ENCODE peak calls at places on chromosome 12, in four cellular contexts. One of them, this sample, is unnamed.

GRCh38 chr12:70043490-70044138 is 199.6 kb upstream of the CNOT2 start:
- DNase-seq in WTC11: no peak
- DNase-seq in K562: no peak
- DNase-seq in HepG2: no peak
- DNase-seq in this sample: no peak

GRCh38 chr12:115871714-115872113 is 405.8 kb downstream of the MED13L start:
- DNase-seq in HepG2: peak; percentile 45
- DNase-seq in WTC11: peak; percentile 33
- DNase-seq in K562: peak; percentile 33
- DNase-seq in this sample: peak; percentile 67

GRCh38 chr12:43863770-43864366 is 28.0 kb downstream of the TMEM117 start:
- DNase-seq in HepG2: no peak
- DNase-seq in WTC11: no peak
- DNase-seq in K562: no peak
- DNase-seq in this sample: no peak

GRCh38 chr12:66092559-66093269 is 37.8 kb downstream of the LLPH start:
- DNase-seq in K562: no peak
- DNase-seq in WTC11: no peak
- DNase-seq in HepG2: no peak
- DNase-seq in this sample: peak; percentile 59

GRCh38 chr12:52581481-52581880 is 7.8 kb upstream of the KRT74 start:
- DNase-seq in HepG2: no peak
- DNase-seq in K562: no peak
- DNase-seq in WTC11: no peak
- DNase-seq in this sample: no peak

GRCh38 chr12:98955284-98955683 is 310.2 kb downstream of the APAF1 start:
- DNase-seq in HepG2: peak; percentile 21
- DNase-seq in WTC11: peak; percentile 36
- DNase-seq in K562: peak; percentile 38
- DNase-seq in this sample: peak; percentile 42

GRCh38 chr12:65319680-65320193 is 41.3 kb downstream of the MSRB3 start:
- DNase-seq in K562: no peak
- DNase-seq in WTC11: no peak
- DNase-seq in HepG2: peak; percentile 11
- DNase-seq in this sample: no peak

GRCh38 chr12:47216150-47216677 is 136.5 kb upstream of the AMIGO2 start:
- DNase-seq in K562: peak; percentile 53
- DNase-seq in WTC11: no peak
- DNase-seq in HepG2: no peak
- DNase-seq in this sample: no peak

GRCh38 chr12:68200854-68201253 is 24.8 kb downstream of the IL26 start:
- DNase-seq in K562: no peak
- DNase-seq in HepG2: no peak
- DNase-seq in WTC11: no peak
- DNase-seq in this sample: no peak

GRCh38 chr12:77947326-77947725 is 116.6 kb downstream of the NAV3 start:
- DNase-seq in HepG2: no peak
- DNase-seq in WTC11: no peak
- DNase-seq in K562: no peak
- DNase-seq in this sample: no peak

GRCh38 chr12:104864668-104865067 is 93.4 kb downstream of the SLC41A2 start:
- DNase-seq in WTC11: no peak
- DNase-seq in HepG2: no peak
- DNase-seq in K562: no peak
- DNase-seq in this sample: no peak

GRCh38 chr12:12803186-12803585 is 10.0 kb upstream of the DDX47 start:
- DNase-seq in K562: peak; percentile 75
- DNase-seq in WTC11: no peak
- DNase-seq in HepG2: peak; percentile 62
- DNase-seq in this sample: peak; percentile 41

GRCh38 chr12:90301734-90302133 is 593.1 kb upstream of the ATP2B1 start:
- DNase-seq in HepG2: no peak
- DNase-seq in K562: no peak
- DNase-seq in WTC11: no peak
- DNase-seq in this sample: no peak

DNA sequence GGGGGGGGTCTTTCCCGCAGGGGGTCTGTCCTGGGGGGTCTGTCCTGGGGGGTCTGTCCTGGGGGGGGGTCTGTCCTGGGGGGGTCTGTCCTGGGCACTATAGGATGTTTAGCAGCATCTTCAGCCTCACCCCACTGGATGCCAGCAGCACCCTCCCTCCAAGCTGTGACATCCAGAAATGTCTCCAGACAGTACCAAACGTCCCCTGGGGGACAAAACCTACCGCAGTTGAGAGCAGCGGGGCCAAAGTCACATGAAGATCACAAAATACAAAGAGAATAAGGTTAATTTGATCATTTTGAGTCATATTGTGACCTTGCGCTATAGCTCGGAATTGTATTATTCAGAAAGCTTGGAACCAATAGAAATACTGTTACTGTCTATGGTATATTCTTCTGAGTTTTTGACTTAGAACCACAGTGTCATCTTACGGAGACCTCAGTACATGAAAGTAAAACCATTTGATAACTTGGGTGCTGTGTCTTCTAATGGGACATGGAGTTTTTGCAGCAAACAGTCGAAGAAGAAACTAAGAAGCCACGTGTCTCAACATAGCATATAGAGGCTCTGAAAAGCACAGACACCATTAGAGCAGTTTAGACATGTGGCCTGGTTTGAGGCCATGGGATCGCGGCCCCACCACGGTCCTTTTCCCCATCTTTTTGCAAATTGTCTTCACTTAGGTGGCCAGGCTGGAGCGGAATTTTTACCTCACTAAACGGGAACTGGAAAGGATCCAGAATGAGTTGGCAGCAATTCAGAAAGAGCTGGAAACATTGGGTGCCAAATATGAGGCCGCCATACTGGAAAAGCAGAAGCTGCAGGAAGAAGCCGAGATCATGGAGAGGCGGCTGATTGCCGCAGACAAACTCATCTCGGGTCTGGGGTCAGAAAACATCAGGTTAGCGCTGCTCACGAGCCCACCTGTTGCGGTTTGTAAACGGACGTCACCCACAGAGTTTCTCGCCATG is 59.9 kb downstream of the CCDC92 start:
- DNase-seq in HepG2: peak; percentile 40
- DNase-seq in WTC11: no peak
- DNase-seq in K562: no peak
- DNase-seq in this sample: no peak
- TF ChIP-seq ELF4 in HepG2: no peak
- TF ChIP-seq ELF4 in WTC11: no peak
- TF ChIP-seq ELF4 in K562: no peak
- TF ChIP-seq ELF4 in this sample: no peak

DNA sequence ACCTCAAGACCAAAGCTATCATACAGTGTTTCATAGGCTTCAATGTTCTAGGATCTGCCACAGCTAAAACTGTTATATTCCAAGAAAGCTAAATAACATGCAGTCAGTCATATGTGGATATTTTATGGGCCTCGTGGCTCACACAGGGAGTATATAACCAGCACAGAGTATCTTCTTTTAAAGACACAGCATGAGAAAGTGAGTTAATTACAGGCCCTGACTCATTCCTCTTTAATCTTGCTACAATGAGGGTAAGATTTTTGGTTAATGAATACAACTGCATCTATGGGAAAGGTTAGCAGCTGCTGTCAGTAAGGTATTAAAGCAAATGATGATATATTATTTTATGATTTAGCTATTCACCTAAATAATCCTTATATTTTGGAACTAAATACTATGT is 111.0 kb downstream of the TRAFD1 start:
- DNase-seq in K562: no peak
- DNase-seq in WTC11: no peak
- DNase-seq in HepG2: no peak
- DNase-seq in this sample: no peak
- TF ChIP-seq ELF4 in K562: no peak
- TF ChIP-seq ELF4 in WTC11: no peak
- TF ChIP-seq ELF4 in HepG2: no peak
- TF ChIP-seq ELF4 in this sample: no peak

GRCh38 chr12:62684586-62685295 is 218.1 kb downstream of the MON2 start:
- DNase-seq in HepG2: no peak
- DNase-seq in K562: no peak
- DNase-seq in WTC11: no peak
- DNase-seq in this sample: no peak

GRCh38 chr12:62681306-62681705 is 214.7 kb downstream of the MON2 start:
- DNase-seq in K562: no peak
- DNase-seq in HepG2: no peak
- DNase-seq in WTC11: no peak
- DNase-seq in this sample: no peak

GRCh38 chr12:62679569-62679968 is 212.9 kb downstream of the MON2 start:
- DNase-seq in WTC11: no peak
- DNase-seq in K562: no peak
- DNase-seq in HepG2: no peak
- DNase-seq in this sample: no peak

GRCh38 chr12:62686938-62687337 is 220.3 kb downstream of the MON2 start:
- DNase-seq in HepG2: no peak
- DNase-seq in WTC11: no peak
- DNase-seq in K562: no peak
- DNase-seq in this sample: no peak

GRCh38 chr12:62683724-62684501 is 217.3 kb downstream of the MON2 start:
- DNase-seq in HepG2: no peak
- DNase-seq in WTC11: no peak
- DNase-seq in K562: no peak
- DNase-seq in this sample: no peak
- TF ChIP-seq ELF4 in HepG2: no peak
- TF ChIP-seq ELF4 in WTC11: no peak
- TF ChIP-seq ELF4 in K562: no peak
- TF ChIP-seq ELF4 in this sample: no peak

DNA sequence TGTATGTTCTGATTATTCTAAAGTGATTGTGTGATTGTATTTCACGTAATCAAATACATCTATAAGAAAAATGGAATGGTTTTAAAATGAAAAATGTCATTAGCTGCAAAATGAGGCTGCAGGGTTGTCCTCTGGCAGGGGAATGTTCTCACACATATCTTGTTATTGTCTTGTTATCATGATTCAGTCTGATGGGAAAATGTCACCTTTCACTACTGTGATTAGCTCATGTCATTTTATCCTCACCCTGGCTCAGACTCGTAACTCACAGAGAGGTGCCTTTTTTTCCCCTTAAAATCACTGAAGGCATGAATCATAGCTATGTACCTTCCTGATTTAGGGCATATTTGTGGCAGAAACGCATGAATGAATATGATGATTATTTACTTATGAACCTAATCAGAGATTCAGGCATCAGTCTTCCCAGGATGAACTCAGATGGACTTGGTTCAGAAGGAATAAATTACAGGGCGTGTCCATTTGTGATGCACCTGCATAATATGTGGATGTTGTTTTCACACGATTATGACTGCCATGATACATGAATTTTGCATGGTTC is 1339.1 kb downstream of the AACS start:
- DNase-seq in K562: no peak
- DNase-seq in WTC11: no peak
- DNase-seq in HepG2: no peak
- DNase-seq in this sample: no peak
- TF ChIP-seq ELF4 in K562: no peak
- TF ChIP-seq ELF4 in WTC11: no peak
- TF ChIP-seq ELF4 in HepG2: no peak
- TF ChIP-seq ELF4 in this sample: no peak

GRCh38 chr12:41656454-41656853 is 468.3 kb downstream of the PDZRN4 start:
- DNase-seq in WTC11: no peak
- DNase-seq in HepG2: no peak
- DNase-seq in K562: no peak
- DNase-seq in this sample: no peak

DNA sequence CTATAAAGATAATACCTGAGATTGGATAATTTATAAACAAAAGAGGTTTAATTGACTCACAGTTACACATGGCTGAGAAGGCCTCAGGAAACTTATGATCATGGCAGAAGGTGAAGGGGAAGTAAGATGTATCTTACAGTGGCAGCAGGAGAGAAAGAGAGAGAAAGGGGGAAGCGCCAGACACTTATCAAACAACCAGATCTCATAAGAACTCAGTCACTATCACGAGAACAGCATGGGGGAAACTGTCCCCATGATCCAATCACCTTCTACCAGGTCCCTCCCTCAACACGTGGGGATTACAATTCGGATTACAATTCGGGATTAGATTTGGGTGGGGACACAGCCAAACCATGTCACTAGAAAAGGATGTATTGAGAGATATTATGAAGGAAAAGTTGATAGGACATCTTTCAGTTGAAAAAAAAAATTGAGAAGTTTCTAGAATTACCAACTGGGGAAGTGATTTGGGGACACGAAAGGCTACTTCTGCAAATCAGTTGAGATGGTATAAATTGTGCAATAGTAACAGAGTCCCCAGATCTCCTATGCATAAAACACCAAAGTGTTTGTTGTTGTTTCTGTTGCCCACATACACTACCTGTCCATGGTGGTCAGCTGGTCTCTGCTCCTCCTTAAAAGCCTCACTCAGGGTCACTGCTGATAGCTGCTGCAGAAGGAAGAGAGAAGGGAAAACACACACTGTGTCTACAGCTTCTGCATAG is 465.4 kb downstream of the PDZRN4 start:
- DNase-seq in K562: no peak
- DNase-seq in WTC11: no peak
- DNase-seq in HepG2: no peak
- DNase-seq in this sample: no peak
- TF ChIP-seq ELF4 in K562: no peak
- TF ChIP-seq ELF4 in WTC11: no peak
- TF ChIP-seq ELF4 in HepG2: no peak
- TF ChIP-seq ELF4 in this sample: no peak

GRCh38 chr12:113298861-113299545 is 35.9 kb downstream of the SLC8B1 start:
- DNase-seq in WTC11: no peak
- DNase-seq in HepG2: no peak
- DNase-seq in K562: no peak
- DNase-seq in this sample: no peak
- TF ChIP-seq ELF4 in WTC11: no peak
- TF ChIP-seq ELF4 in HepG2: no peak
- TF ChIP-seq ELF4 in K562: no peak
- TF ChIP-seq ELF4 in this sample: no peak

DNA sequence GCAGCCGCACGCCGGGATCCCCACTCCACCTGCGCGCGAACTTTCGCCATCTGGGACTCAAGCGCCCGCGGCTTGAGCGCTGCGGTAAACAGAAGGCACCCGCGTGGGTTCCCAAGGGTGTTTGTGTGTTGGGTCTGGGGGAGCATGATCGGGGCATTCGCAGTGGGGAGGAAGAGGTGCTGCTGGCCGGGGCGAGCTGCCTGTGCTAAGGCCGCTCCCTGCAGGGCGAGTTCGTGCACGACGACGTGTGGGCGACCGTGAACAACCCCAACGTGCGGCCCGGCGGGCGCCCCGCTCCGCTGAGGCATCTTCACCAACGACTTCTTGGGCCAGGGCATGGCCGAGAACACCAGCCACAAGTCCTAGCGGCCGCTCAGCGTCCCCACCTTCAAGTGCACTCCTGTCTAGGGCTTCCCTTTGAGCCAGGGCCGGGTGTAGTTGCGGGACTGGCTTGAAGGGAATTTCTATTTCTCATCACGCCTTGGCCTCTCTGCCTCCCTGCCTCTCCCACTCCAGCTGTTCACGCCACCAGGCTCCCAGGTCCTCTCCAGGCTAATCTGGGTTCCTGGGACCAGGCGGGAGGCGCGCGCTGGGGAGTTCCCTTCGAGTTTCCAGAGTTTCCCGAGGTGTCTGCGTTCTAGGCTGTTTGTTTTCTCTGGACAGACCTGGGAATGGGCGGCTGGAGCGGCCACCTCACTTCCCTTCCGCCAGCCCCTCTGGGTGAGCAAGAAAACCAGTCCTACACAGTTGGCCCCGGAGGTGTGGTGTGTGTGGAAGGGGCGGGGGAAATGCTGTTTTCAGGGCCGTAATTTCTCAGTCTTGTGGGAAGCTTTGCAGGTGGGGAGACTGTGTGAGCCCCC is 417.8 kb upstream of the TMTC1 start:
- DNase-seq in K562: no peak
- DNase-seq in HepG2: no peak
- DNase-seq in WTC11: peak; percentile 16
- DNase-seq in this sample: no peak
- TF ChIP-seq ELF4 in K562: no peak
- TF ChIP-seq ELF4 in HepG2: no peak
- TF ChIP-seq ELF4 in WTC11: no peak
- TF ChIP-seq ELF4 in this sample: no peak